ENCODE peak calls at places on chromosomes 7 and 10, in ten cellular contexts. One of them, this sample, is unnamed.

GRCh38 chr7:99806839-99807478 is 20.9 kb upstream of the CYP3A43 start:
- DNase-seq in psoas muscle: no peak
- DNase-seq in CD4-positive, CD25-positive, alpha-beta regulatory T cell: no peak
- DNase-seq in heart left ventricle: no peak
- DNase-seq in uterus: no peak
- DNase-seq in dorsolateral prefrontal cortex: no peak
- DNase-seq in HCT116: no peak
- DNase-seq in tibial nerve: no peak
- DNase-seq in fibroblast of lung: no peak
- DNase-seq in GM23338: no peak
- DNase-seq in this sample: no peak

GRCh38 chr10:68900427-68901105 is 549 bp upstream of the DDX50 start:
- DNase-seq in GM23338: no peak
- DNase-seq in uterus: no peak
- DNase-seq in HCT116: no peak
- DNase-seq in dorsolateral prefrontal cortex: peak; percentile 76
- DNase-seq in tibial nerve: peak; percentile 55
- DNase-seq in heart left ventricle: peak; percentile 83
- DNase-seq in psoas muscle: peak; percentile 88
- DNase-seq in fibroblast of lung: peak; percentile 82
- DNase-seq in CD4-positive, CD25-positive, alpha-beta regulatory T cell: no peak
- DNase-seq in this sample: no peak

GRCh38 chr10:690227-691161 is 1.0 kb upstream of the DIP2C start:
- DNase-seq in heart left ventricle: no peak
- DNase-seq in psoas muscle: peak; percentile 56
- DNase-seq in fibroblast of lung: peak; percentile 17
- DNase-seq in GM23338: no peak
- DNase-seq in HCT116: no peak
- DNase-seq in CD4-positive, CD25-positive, alpha-beta regulatory T cell: no peak
- DNase-seq in dorsolateral prefrontal cortex: no peak
- DNase-seq in uterus: peak; percentile 39
- DNase-seq in tibial nerve: no peak
- DNase-seq in this sample: no peak

GRCh38 chr7:47482013-47482761 is 99.7 kb downstream of the TNS3 start:
- DNase-seq in heart left ventricle: peak; percentile 57
- DNase-seq in tibial nerve: no peak
- DNase-seq in dorsolateral prefrontal cortex: no peak
- DNase-seq in fibroblast of lung: peak; percentile 98
- DNase-seq in psoas muscle: no peak
- DNase-seq in CD4-positive, CD25-positive, alpha-beta regulatory T cell: no peak
- DNase-seq in GM23338: no peak
- DNase-seq in uterus: no peak
- DNase-seq in HCT116: no peak
- DNase-seq in this sample: peak; percentile 86

GRCh38 chr7:10257438-10257837 is 716.2 kb upstream of the PHF14 start:
- DNase-seq in GM23338: no peak
- DNase-seq in CD4-positive, CD25-positive, alpha-beta regulatory T cell: no peak
- DNase-seq in HCT116: no peak
- DNase-seq in psoas muscle: no peak
- DNase-seq in uterus: no peak
- DNase-seq in heart left ventricle: no peak
- DNase-seq in fibroblast of lung: peak; percentile 23
- DNase-seq in dorsolateral prefrontal cortex: no peak
- DNase-seq in tibial nerve: no peak
- DNase-seq in this sample: no peak

GRCh38 chr7:87432536-87432935 is 42.9 kb downstream of the ABCB4 start:
- DNase-seq in fibroblast of lung: no peak
- DNase-seq in HCT116: no peak
- DNase-seq in GM23338: no peak
- DNase-seq in tibial nerve: no peak
- DNase-seq in dorsolateral prefrontal cortex: no peak
- DNase-seq in psoas muscle: no peak
- DNase-seq in uterus: no peak
- DNase-seq in heart left ventricle: no peak
- DNase-seq in CD4-positive, CD25-positive, alpha-beta regulatory T cell: no peak
- DNase-seq in this sample: no peak

GRCh38 chr7:50022991-50023390 is 70.1 kb downstream of the ZPBP start:
- DNase-seq in GM23338: no peak
- DNase-seq in dorsolateral prefrontal cortex: no peak
- DNase-seq in tibial nerve: no peak
- DNase-seq in fibroblast of lung: no peak
- DNase-seq in uterus: no peak
- DNase-seq in HCT116: no peak
- DNase-seq in heart left ventricle: no peak
- DNase-seq in psoas muscle: no peak
- DNase-seq in CD4-positive, CD25-positive, alpha-beta regulatory T cell: no peak
- DNase-seq in this sample: no peak

GRCh38 chr7:101119876-101120275 is 7.0 kb upstream of the SERPINE1 start:
- DNase-seq in uterus: no peak
- DNase-seq in HCT116: no peak
- DNase-seq in tibial nerve: no peak
- DNase-seq in heart left ventricle: no peak
- DNase-seq in fibroblast of lung: peak; percentile 90
- DNase-seq in psoas muscle: no peak
- DNase-seq in dorsolateral prefrontal cortex: no peak
- DNase-seq in GM23338: no peak
- DNase-seq in CD4-positive, CD25-positive, alpha-beta regulatory T cell: no peak
- DNase-seq in this sample: no peak

DNA sequence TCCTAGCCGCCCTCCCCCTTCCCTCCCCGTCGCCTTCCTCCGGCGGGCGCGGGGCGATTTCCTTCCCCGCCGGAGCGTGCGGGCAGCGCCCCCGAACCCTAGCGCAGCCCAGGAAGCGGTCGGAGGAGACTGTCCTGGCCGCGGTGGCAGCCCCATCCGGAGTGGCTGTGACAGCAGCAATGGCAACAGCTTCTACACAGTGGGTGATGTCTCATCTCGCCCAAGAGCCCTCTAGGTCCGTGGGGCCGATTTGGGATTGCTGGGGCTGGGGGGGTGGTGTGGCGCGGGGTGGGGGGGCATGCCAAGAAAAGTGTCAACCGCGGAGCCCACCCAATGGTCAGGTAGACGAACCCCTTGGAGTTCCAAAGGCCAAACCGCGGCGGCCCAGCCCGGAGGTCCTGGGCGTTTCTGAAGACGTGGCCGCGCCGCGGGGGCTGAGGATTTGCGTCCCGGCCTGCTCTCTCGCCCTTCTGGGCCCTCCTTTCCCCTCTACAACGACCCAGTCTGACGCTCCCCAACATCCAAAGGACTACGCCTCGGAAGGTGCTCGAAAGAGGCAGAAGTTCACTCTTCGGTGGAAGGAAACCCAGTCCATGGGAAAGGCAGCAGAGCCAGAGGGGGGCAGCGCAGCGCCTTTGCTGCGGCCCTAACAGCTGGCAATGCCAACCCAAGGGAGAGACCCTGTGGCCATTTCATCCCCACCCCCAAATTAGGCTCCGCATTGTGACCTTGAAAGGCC is 603 bp upstream of the TWIST1 start:
- DNase-seq in HCT116: no peak
- DNase-seq in uterus: no peak
- DNase-seq in CD4-positive, CD25-positive, alpha-beta regulatory T cell: no peak
- DNase-seq in heart left ventricle: no peak
- DNase-seq in tibial nerve: no peak
- DNase-seq in GM23338: peak; percentile 61
- DNase-seq in fibroblast of lung: no peak
- DNase-seq in dorsolateral prefrontal cortex: no peak
- DNase-seq in psoas muscle: no peak
- DNase-seq in this sample: no peak
- H3K4me3 ChIP-seq in HCT116: no peak overlapping the region
- H3K4me3 ChIP-seq in uterus: peak overlapping the region; percentile 52
- H3K4me3 ChIP-seq in CD4-positive, CD25-positive, alpha-beta regulatory T cell: no peak overlapping the region
- H3K4me3 ChIP-seq in heart left ventricle: peak overlapping the region; percentile 59
- H3K4me3 ChIP-seq in tibial nerve: peak overlapping the region; percentile 47
- H3K4me3 ChIP-seq in GM23338: peak overlapping the region; percentile 66
- H3K4me3 ChIP-seq in fibroblast of lung: peak overlapping the region; percentile 69
- H3K4me3 ChIP-seq in dorsolateral prefrontal cortex: peak overlapping the region; percentile 13
- H3K4me3 ChIP-seq in psoas muscle: peak overlapping the region; percentile 58
- H3K4me3 ChIP-seq in this sample: peak overlapping the region; percentile 99

DNA sequence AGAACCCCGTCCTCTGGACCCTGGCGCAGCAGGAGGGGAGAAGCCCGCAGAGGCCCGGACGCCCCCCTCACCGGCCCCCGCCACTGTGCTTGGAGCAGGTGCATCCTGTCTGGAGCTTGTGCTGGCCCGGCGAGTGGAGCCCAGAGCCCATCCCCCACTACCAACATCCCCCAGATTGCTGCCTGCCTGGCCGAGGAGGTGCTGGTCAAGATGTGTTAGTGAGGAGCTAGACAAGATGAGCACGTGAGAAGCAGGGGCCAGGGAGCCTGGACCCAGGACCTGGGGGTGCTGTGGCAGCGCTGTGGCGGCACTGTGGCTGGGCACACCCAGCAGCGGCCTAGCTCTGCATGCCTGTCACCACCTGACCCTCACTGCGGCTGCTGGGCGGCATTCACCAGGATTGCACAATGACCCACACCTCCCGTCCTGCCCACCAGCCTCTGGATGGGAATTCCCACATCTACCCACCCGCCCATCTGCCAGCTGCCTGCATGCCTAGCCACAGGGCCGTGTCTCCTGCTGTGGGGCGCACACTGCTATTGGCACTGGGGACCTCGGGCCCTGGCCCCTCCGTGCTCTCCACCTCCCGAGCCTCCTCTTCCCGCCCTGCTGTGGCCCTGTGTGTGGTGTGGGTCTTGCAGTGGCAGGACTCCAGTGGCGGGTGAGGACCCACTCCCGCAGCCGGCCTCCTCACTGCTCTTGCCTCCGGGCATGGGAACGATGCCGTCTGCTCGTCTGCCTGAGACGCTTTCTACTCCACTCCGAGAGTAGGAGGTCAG is 11.8 kb downstream of the GPR146 start:
- DNase-seq in CD4-positive, CD25-positive, alpha-beta regulatory T cell: no peak
- DNase-seq in psoas muscle: peak; percentile 69
- DNase-seq in dorsolateral prefrontal cortex: no peak
- DNase-seq in uterus: no peak
- DNase-seq in heart left ventricle: no peak
- DNase-seq in GM23338: no peak
- DNase-seq in tibial nerve: no peak
- DNase-seq in fibroblast of lung: no peak
- DNase-seq in HCT116: no peak
- DNase-seq in this sample: no peak
- H3K4me3 ChIP-seq in CD4-positive, CD25-positive, alpha-beta regulatory T cell: no peak overlapping the region
- H3K4me3 ChIP-seq in psoas muscle: peak overlapping the region; percentile 54
- H3K4me3 ChIP-seq in dorsolateral prefrontal cortex: peak overlapping the region; percentile 30
- H3K4me3 ChIP-seq in uterus: peak overlapping the region; percentile 25
- H3K4me3 ChIP-seq in heart left ventricle: peak overlapping the region; percentile 42
- H3K4me3 ChIP-seq in GM23338: no peak overlapping the region
- H3K4me3 ChIP-seq in tibial nerve: peak overlapping the region; percentile 32
- H3K4me3 ChIP-seq in fibroblast of lung: no peak overlapping the region
- H3K4me3 ChIP-seq in HCT116: no peak overlapping the region
- H3K4me3 ChIP-seq in this sample: no peak overlapping the region

GRCh38 chr7:1455241-1455939 is 3.9 kb downstream of the MICALL2 start:
- DNase-seq in fibroblast of lung: no peak
- DNase-seq in GM23338: no peak
- DNase-seq in heart left ventricle: no peak
- DNase-seq in tibial nerve: no peak
- DNase-seq in dorsolateral prefrontal cortex: no peak
- DNase-seq in HCT116: peak; percentile 63
- DNase-seq in psoas muscle: no peak
- DNase-seq in CD4-positive, CD25-positive, alpha-beta regulatory T cell: no peak
- DNase-seq in uterus: no peak
- DNase-seq in this sample: no peak

GRCh38 chr7:1457059-1457948 is 2.0 kb downstream of the MICALL2 start:
- DNase-seq in tibial nerve: no peak
- DNase-seq in HCT116: no peak
- DNase-seq in CD4-positive, CD25-positive, alpha-beta regulatory T cell: no peak
- DNase-seq in dorsolateral prefrontal cortex: no peak
- DNase-seq in psoas muscle: no peak
- DNase-seq in uterus: no peak
- DNase-seq in GM23338: no peak
- DNase-seq in fibroblast of lung: no peak
- DNase-seq in heart left ventricle: no peak
- DNase-seq in this sample: no peak

GRCh38 chr7:1452205-1452604 is 7.1 kb downstream of the MICALL2 start:
- DNase-seq in HCT116: no peak
- DNase-seq in fibroblast of lung: no peak
- DNase-seq in dorsolateral prefrontal cortex: no peak
- DNase-seq in CD4-positive, CD25-positive, alpha-beta regulatory T cell: no peak
- DNase-seq in heart left ventricle: no peak
- DNase-seq in uterus: no peak
- DNase-seq in tibial nerve: no peak
- DNase-seq in GM23338: no peak
- DNase-seq in psoas muscle: no peak
- DNase-seq in this sample: no peak

GRCh38 chr7:1455955-1456354 is 3.3 kb downstream of the MICALL2 start:
- DNase-seq in HCT116: no peak
- DNase-seq in tibial nerve: no peak
- DNase-seq in heart left ventricle: no peak
- DNase-seq in fibroblast of lung: no peak
- DNase-seq in psoas muscle: no peak
- DNase-seq in dorsolateral prefrontal cortex: no peak
- DNase-seq in GM23338: no peak
- DNase-seq in CD4-positive, CD25-positive, alpha-beta regulatory T cell: no peak
- DNase-seq in uterus: no peak
- DNase-seq in this sample: no peak

GRCh38 chr7:1454471-1455065 is 4.7 kb downstream of the MICALL2 start:
- DNase-seq in HCT116: no peak
- DNase-seq in psoas muscle: no peak
- DNase-seq in fibroblast of lung: no peak
- DNase-seq in CD4-positive, CD25-positive, alpha-beta regulatory T cell: no peak
- DNase-seq in tibial nerve: peak; percentile 39
- DNase-seq in uterus: no peak
- DNase-seq in GM23338: no peak
- DNase-seq in heart left ventricle: peak; percentile 64
- DNase-seq in dorsolateral prefrontal cortex: peak; percentile 75
- DNase-seq in this sample: no peak
- H3K4me3 ChIP-seq in HCT116: peak overlapping the region; percentile 51
- H3K4me3 ChIP-seq in psoas muscle: no peak overlapping the region
- H3K4me3 ChIP-seq in fibroblast of lung: peak overlapping the region; percentile 47
- H3K4me3 ChIP-seq in CD4-positive, CD25-positive, alpha-beta regulatory T cell: no peak overlapping the region
- H3K4me3 ChIP-seq in tibial nerve: no peak overlapping the region
- H3K4me3 ChIP-seq in uterus: no peak overlapping the region
- H3K4me3 ChIP-seq in GM23338: no peak overlapping the region
- H3K4me3 ChIP-seq in heart left ventricle: peak overlapping the region; percentile 30
- H3K4me3 ChIP-seq in dorsolateral prefrontal cortex: no peak overlapping the region
- H3K4me3 ChIP-seq in this sample: no peak overlapping the region

GRCh38 chr10:92142949-92143348 is 147.9 kb downstream of the CPEB3 start:
- DNase-seq in uterus: no peak
- DNase-seq in CD4-positive, CD25-positive, alpha-beta regulatory T cell: no peak
- DNase-seq in HCT116: no peak
- DNase-seq in GM23338: no peak
- DNase-seq in dorsolateral prefrontal cortex: no peak
- DNase-seq in fibroblast of lung: no peak
- DNase-seq in heart left ventricle: no peak
- DNase-seq in psoas muscle: no peak
- DNase-seq in tibial nerve: no peak
- DNase-seq in this sample: no peak

GRCh38 chr10:92146072-92146471 is 144.8 kb downstream of the CPEB3 start:
- DNase-seq in psoas muscle: no peak
- DNase-seq in uterus: no peak
- DNase-seq in fibroblast of lung: no peak
- DNase-seq in heart left ventricle: no peak
- DNase-seq in CD4-positive, CD25-positive, alpha-beta regulatory T cell: no peak
- DNase-seq in tibial nerve: no peak
- DNase-seq in HCT116: no peak
- DNase-seq in GM23338: no peak
- DNase-seq in dorsolateral prefrontal cortex: no peak
- DNase-seq in this sample: no peak

GRCh38 chr10:92146781-92147180 is 144.1 kb downstream of the CPEB3 start:
- DNase-seq in psoas muscle: no peak
- DNase-seq in HCT116: no peak
- DNase-seq in dorsolateral prefrontal cortex: no peak
- DNase-seq in tibial nerve: no peak
- DNase-seq in CD4-positive, CD25-positive, alpha-beta regulatory T cell: no peak
- DNase-seq in heart left ventricle: no peak
- DNase-seq in GM23338: no peak
- DNase-seq in uterus: no peak
- DNase-seq in fibroblast of lung: no peak
- DNase-seq in this sample: no peak

DNA sequence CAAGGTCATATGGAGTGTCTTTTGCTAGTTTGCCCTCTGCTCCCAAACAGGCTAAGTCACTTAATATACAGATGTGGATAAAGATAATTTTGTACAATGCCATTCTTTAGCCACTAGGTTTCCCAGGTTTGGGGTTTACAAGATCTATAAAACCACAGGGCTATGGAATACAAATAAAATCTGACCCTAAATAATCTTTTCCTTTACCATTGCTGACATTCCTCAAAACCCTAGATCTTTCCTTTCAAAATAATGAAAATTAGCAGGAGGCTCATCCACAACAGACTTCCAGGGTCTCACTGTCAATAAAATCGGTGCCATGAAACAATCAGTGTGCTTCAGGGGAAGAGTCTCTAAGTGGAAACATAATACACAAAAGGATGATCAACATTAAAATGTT is 148.4 kb downstream of the CPEB3 start:
- DNase-seq in HCT116: no peak
- DNase-seq in fibroblast of lung: no peak
- DNase-seq in CD4-positive, CD25-positive, alpha-beta regulatory T cell: no peak
- DNase-seq in tibial nerve: no peak
- DNase-seq in dorsolateral prefrontal cortex: no peak
- DNase-seq in GM23338: no peak
- DNase-seq in heart left ventricle: no peak
- DNase-seq in psoas muscle: no peak
- DNase-seq in uterus: no peak
- DNase-seq in this sample: no peak
- H3K4me3 ChIP-seq in HCT116: no peak overlapping the region
- H3K4me3 ChIP-seq in fibroblast of lung: no peak overlapping the region
- H3K4me3 ChIP-seq in CD4-positive, CD25-positive, alpha-beta regulatory T cell: no peak overlapping the region
- H3K4me3 ChIP-seq in tibial nerve: no peak overlapping the region
- H3K4me3 ChIP-seq in dorsolateral prefrontal cortex: no peak overlapping the region
- H3K4me3 ChIP-seq in GM23338: no peak overlapping the region
- H3K4me3 ChIP-seq in heart left ventricle: no peak overlapping the region
- H3K4me3 ChIP-seq in psoas muscle: no peak overlapping the region
- H3K4me3 ChIP-seq in uterus: no peak overlapping the region
- H3K4me3 ChIP-seq in this sample: no peak overlapping the region

This sample was measured in fibroblast of the aortic adventitia.